ENCODE peak calls at places on chromosomes 1 and 21, in five cellular contexts. N is choroid plexus epithelial cell, L is ovary, W is NCI-H2081 treated with DMSO at 0.1 percent for 48 hours, A is fibroblast of lung. S is an unnamed sample.

GRCh38 chr1:101239095-101240040 is 2.5 kb downstream of the S1PR1 start:
- DNase-seq in N (no peak), L (no peak), W (no peak), A (peak), S (no peak)

GRCh38 chr1:37948160-37948559 is 1.3 kb upstream of the INPP5B start:
- DNase-seq in N (no peak), L (no peak), W (no peak), A (no peak), S (no peak)

GRCh38 chr1:67674260-67675011 is 10.6 kb upstream of the GADD45A start:
- DNase-seq in N (no peak), L (peak), W (peak), A (peak), S (peak)

GRCh38 chr1:89844860-89845259 is 24.0 kb downstream of the LRRC8D start:
- DNase-seq in N (no peak), L (no peak), W (no peak), A (no peak), S (no peak)

GRCh38 chr1:114251573-114251939 is 97.9 kb upstream of the SYT6 start:
- DNase-seq in N (no peak), L (no peak), W (no peak), A (no peak), S (no peak)

GRCh38 chr1:232844791-232845190 is 39.6 kb downstream of the MAP10 start:
- DNase-seq in N (peak), L (no peak), W (no peak), A (peak), S (no peak)

GRCh38 chr1:32335951-32336867 is at the start of gene MARCKSL1:
- DNase-seq in N (peak), L (peak), W (peak), A (peak), S (no peak)

GRCh38 chr1:117179471-117179870 is 31.3 kb downstream of the VTCN1 start:
- DNase-seq in N (no peak), L (no peak), W (no peak), A (no peak), S (no peak)

GRCh38 chr1:113197662-113198330 is 124.8 kb downstream of the LRIG2 start:
- DNase-seq in N (no peak), L (no peak), W (no peak), A (no peak), S (no peak)

GRCh38 chr21:17231771-17232170 is 281.1 kb upstream of the CXADR start:
- DNase-seq in N (peak), L (no peak), W (no peak), A (no peak), S (no peak)

GRCh38 chr1:2374260-2375155 is 16.8 kb downstream of the MORN1 start:
- DNase-seq in N (no peak), L (no peak), W (no peak), A (no peak), S (no peak)

S was measured in H4.